ENCODE peak calls at places on chromosomes 12 and 14, in five cellular contexts. C is CD8-positive, alpha-beta memory T cell; X is lower lobe of right lung; P is A673; K is fibroblast of lung. V is an unnamed sample.
A peak's percentile ranks its signal among the peaks of the same experiment; 100 is the strongest.

GRCh38 chr14:26707234-26707633 is 109.4 kb upstream of the NOVA1 start:
- DNase-seq in C (no peak), X (no peak), P (no peak), K (no peak), V (no peak)

GRCh38 chr14:102933618-102934231 is 11.3 kb downstream of the AMN start:
- DNase-seq in C (no peak), X (peak; percentile 39), P (peak; percentile 53), K (no peak), V (no peak)

GRCh38 chr12:96398422-96399080 is 1.7 kb downstream of the CDK17 start:
- DNase-seq in C (no peak), X (no peak), P (no peak), K (no peak), V (no peak)

GRCh38 chr12:70960484-70960883 is 39.9 kb upstream of the PTPRR start:
- DNase-seq in C (no peak), X (no peak), P (no peak), K (no peak), V (no peak)

GRCh38 chr12:30991466-30991865 is 64.9 kb downstream of the TSPAN11 start:
- DNase-seq in C (no peak), X (no peak), P (no peak), K (no peak), V (no peak)

GRCh38 chr12:64938179-64938578 is 113.7 kb downstream of the TBC1D30 start:
- DNase-seq in C (no peak), X (no peak), P (no peak), K (no peak), V (no peak)

GRCh38 chr14:55373784-55374725 is 37.6 kb downstream of the ATG14 start:
- DNase-seq in C (no peak), X (no peak), P (no peak), K (peak; percentile 77), V (no peak)

GRCh38 chr12:123250471-123251383 is 17.5 kb downstream of the MTRFR start:
- DNase-seq in C (no peak), X (peak; percentile 83), P (peak; percentile 56), K (no peak), V (peak; percentile 73)

GRCh38 chr14:76293923-76294322 is 82.0 kb upstream of the ESRRB start:
- DNase-seq in C (no peak), X (no peak), P (no peak), K (no peak), V (peak; percentile 34)

GRCh38 chr12:51227962-51228361 is 10.1 kb upstream of the POU6F1 start:
- DNase-seq in C (no peak), X (no peak), P (no peak), K (no peak), V (no peak)

GRCh38 chr14:61476737-61477410 is 155.5 kb downstream of the PRKCH start:
- DNase-seq in C (peak; percentile 61), X (no peak), P (no peak), K (peak; percentile 94), V (no peak)

GRCh38 chr12:69880566-69880965 is 55.5 kb downstream of the MYRFL start:
- DNase-seq in C (no peak), X (no peak), P (peak; percentile 48), K (peak; percentile 53), V (peak; percentile 79)

GRCh38 chr14:75805646-75806045 is 144.6 kb downstream of the TTLL5 start:
- DNase-seq in C (no peak), X (no peak), P (no peak), K (no peak), V (no peak)

GRCh38 chr12:27112891-27113290 is 30.5 kb upstream of the C12orf71 start:
- DNase-seq in C (no peak), X (no peak), P (peak; percentile 64), K (no peak), V (no peak)

DNA sequence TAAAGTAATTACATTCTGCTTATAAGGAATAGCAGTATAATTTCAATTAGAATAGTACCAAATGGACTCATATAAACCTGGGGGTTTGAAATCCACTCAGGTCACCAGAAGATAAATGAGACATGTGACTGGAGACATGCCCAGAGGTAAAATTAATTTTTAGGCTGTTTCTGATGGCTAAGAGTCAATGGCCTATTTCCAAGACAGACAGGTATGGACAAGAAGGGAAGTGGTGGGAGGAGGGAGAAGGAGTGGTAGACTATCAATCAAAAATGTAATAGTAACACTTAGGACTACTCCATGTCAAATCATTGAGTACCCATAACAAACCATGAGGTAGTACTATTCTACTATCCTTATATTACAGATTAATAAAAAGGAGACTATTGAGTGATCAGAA is 544.0 kb downstream of the GALC start:
- DNase-seq in C (no peak), X (no peak), P (no peak), K (no peak), V (no peak)
- H3K9me3 ChIP-seq in C (no peaks in the 10 kb centered on the region), X (no peaks in the 10 kb centered on the region), P (no peaks in the 10 kb centered on the region), K (no peaks in the 10 kb centered on the region), V (no peaks in the 10 kb centered on the region)

DNA sequence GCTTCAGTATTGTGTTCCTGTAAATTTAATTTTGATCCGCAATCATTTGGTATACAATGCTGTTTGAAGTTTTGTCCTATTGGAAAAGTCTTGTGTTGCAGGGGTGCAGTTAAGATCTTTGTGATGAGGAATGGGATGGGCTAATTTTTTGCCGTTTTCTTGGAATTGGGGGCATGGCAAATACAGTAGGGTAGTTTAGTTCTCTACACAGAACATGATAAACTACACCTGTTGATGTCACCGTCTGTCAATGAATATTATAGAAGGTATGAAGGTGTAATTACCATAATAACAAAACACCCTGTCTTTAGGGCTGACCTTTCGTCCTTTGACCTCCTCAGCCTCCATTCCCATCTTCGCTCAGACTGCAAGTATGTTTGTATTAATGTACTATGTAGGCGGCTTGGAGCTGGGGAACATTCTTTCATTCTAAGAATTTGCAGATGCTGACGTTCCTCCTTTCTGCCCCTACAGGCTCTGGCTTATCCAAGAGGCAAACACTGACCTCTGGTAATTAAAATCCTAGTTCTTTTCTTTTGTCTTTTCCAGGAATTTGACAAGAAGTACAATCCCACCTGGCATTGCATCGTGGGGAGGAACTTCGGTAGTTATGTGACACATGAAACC is 1.7 kb downstream of the DYNLL1 start:
- DNase-seq in C (no peak), X (no peak), P (no peak), K (peak; percentile 45), V (no peak)
- H3K27ac ChIP-seq in C (no peak overlapping the region), X (peak overlapping the region; percentile 81), P (no peak overlapping the region), K (no peak overlapping the region), V (no peak overlapping the region)

GRCh38 chr14:81533212-81533535 is 479 bp downstream of the SEL1L start:
- DNase-seq in C (no peak), X (no peak), P (no peak), K (no peak), V (no peak)

GRCh38 chr14:81525129-81525528 is 8.5 kb downstream of the SEL1L start:
- DNase-seq in C (no peak), X (no peak), P (no peak), K (no peak), V (no peak)

GRCh38 chr14:81533536-81534343 is at the start of gene SEL1L:
- DNase-seq in C (peak; percentile 100), X (peak; percentile 99), P (peak; percentile 100), K (peak; percentile 99), V (peak; percentile 100)

GRCh38 chr14:81534510-81535074 is 939 bp upstream of the SEL1L start:
- DNase-seq in C (no peak), X (no peak), P (no peak), K (no peak), V (no peak)

GRCh38 chr14:81529391-81529790 is 4.3 kb downstream of the SEL1L start:
- DNase-seq in C (no peak), X (no peak), P (peak; percentile 26), K (no peak), V (no peak)
- H3K4me1 ChIP-seq in C (peaks cover 39% of the 10 kb centered on the region), X (peaks cover 52% of the 10 kb centered on the region), P (peaks cover 14% of the 10 kb centered on the region), K (no peaks in the 10 kb centered on the region), V (peaks cover under 1% of the 10 kb centered on the region)

DNA sequence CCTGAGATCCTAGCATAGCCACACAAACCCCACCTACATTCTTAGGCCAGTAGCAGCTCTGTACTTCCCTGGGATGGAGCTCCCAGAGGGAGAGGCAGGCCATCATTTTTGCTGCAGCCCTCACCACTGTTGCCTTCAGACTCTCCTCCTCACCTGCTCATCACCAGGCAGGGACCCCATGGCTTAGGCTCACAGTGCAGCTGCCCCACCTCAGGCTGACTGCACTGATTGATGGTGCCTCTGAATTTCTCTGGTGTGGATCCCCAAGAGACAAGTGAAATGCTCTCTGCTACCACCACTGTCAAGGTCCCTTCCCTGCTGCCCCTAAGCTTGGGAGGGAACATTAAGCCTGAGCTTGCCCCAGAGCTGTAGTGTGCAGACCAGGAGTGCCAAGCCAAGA is 76.2 kb downstream of the TMTC3 start:
- DNase-seq in C (no peak), X (no peak), P (no peak), K (no peak), V (no peak)
- H3K9me3 ChIP-seq in C (no peaks in the 10 kb centered on the region), X (peaks cover 19% of the 10 kb centered on the region), P (no peaks in the 10 kb centered on the region), K (no peaks in the 10 kb centered on the region), V (peaks cover 9% of the 10 kb centered on the region)

GRCh38 chr12:14310866-14311265 is 54.6 kb upstream of the ATF7IP start:
- DNase-seq in C (no peak), X (no peak), P (no peak), K (no peak), V (no peak)

GRCh38 chr12:14315501-14315900 is 50.0 kb upstream of the ATF7IP start:
- DNase-seq in C (no peak), X (no peak), P (no peak), K (no peak), V (no peak)

GRCh38 chr12:14317362-14318146 is 47.9 kb upstream of the ATF7IP start:
- DNase-seq in C (no peak), X (no peak), P (peak; percentile 26), K (no peak), V (no peak)

GRCh38 chr12:14314801-14315200 is 50.7 kb upstream of the ATF7IP start:
- DNase-seq in C (no peak), X (no peak), P (no peak), K (no peak), V (no peak)

DNA sequence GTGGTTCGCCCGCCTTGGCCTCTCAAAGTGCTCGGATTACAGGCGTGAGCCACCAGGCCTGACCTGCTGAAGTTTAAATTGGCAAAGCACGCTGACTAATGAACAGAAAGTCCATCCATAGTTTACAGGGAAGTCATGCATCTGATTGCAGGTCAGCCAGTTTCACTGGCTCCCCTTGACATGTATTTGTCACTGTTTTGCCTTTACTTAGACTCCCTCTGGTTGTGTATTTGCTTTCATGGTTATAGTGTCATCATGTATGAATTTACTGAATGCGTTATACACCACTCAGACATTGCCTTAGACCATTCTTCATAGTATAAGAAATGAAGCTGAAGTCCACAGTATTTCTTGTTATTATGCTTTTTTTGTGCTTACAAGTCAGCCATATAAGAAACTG is 52.1 kb upstream of the ATF7IP start:
- DNase-seq in C (no peak), X (no peak), P (no peak), K (peak; percentile 2), V (no peak)
- H3K27ac ChIP-seq in C (no peak overlapping the region), X (no peak overlapping the region), P (no peak overlapping the region), K (no peak overlapping the region), V (no peak overlapping the region)

DNA sequence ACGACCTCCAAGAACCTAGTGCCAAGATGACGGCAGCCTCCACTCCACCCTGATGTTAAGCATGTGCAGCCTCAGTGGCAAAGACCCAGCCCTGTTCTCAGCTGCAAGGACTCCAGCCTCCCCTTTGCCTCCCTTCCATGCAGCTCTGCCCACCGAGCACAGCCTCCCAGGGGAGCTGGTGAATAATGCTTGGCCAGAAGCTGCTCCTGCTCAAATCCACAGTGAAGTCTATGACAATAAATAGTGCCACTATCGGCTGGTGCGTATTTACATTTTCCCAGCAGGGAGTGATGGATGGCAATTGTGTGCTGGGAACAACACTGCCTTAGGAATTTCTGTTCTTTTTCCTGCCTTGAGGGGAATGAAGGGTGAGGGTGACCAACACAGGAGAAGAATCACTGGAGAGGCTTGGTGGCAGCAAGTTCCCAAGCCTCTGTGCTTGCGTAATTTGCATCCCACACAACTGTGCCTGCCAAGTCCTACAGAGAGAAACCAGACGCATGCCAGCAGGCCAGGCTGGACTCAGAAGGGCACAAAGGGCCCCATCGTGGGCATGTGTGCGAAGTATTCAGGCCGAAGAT is 29.9 kb upstream of the TC2N start:
- DNase-seq in C (no peak), X (peak; percentile 80), P (peak; percentile 43), K (peak; percentile 70), V (peak; percentile 70)
- H3K4me1 ChIP-seq in C (peaks cover 22% of the 10 kb centered on the region), X (peaks cover 37% of the 10 kb centered on the region), P (no peaks in the 10 kb centered on the region), K (no peaks in the 10 kb centered on the region), V (peaks cover 5% of the 10 kb centered on the region)

V was measured in endodermal cell.